ENCODE peak calls at places on chromosomes 5 and 9, in four cellular contexts. T is H9, R is colonic mucosa, N is fibroblast of lung. F is an unnamed sample.

GRCh38 chr5:159765034-159765433 is 151.2 kb upstream of the ADRA1B start:
- DNase-seq in R (no peak), T (no peak), N (peak; percentile 61), F (no peak)

GRCh38 chr5:32709789-32710334 is 1.3 kb upstream of the NPR3 start:
- DNase-seq in T (peak; percentile 81), R (peak; percentile 71), N (peak; percentile 79), F (no peak)

GRCh38 chr5:154143121-154143725 is 47.3 kb upstream of the GALNT10 start:
- DNase-seq in T (no peak), R (no peak), N (peak; percentile 7), F (no peak)

GRCh38 chr5:109136906-109137305 is 272.9 kb downstream of the PJA2 start:
- DNase-seq in R (no peak), N (no peak), T (no peak), F (no peak)

GRCh38 chr9:129550199-129550839 is 70.6 kb downstream of the C9orf50 start:
- DNase-seq in N (peak; percentile 83), R (peak; percentile 65), T (no peak), F (no peak)

GRCh38 chr5:147481857-147482256 is 28.0 kb downstream of the DPYSL3 start:
- DNase-seq in R (no peak), N (peak; percentile 87), T (no peak), F (no peak)

GRCh38 chr5:78204241-78204640 is 90.3 kb downstream of the AP3B1 start:
- DNase-seq in N (no peak), T (no peak), R (no peak), F (no peak)

GRCh38 chr5:40477856-40478546 is 201.7 kb upstream of the PTGER4 start:
- DNase-seq in N (peak; percentile 53), R (no peak), T (no peak), F (no peak)

GRCh38 chr9:113548221-113549041 is 84.9 kb downstream of the RGS3 start:
- DNase-seq in R (no peak), N (peak; percentile 88), T (no peak), F (no peak)

GRCh38 chr9:108844391-108844790 is 11.4 kb downstream of the ACTL7B start:
- DNase-seq in R (no peak), N (no peak), T (no peak), F (no peak)

GRCh38 chr9:2337602-2338001 is 284.0 kb upstream of the VLDLR start:
- DNase-seq in T (no peak), R (no peak), N (no peak), F (no peak)

GRCh38 chr5:164153469-164154172 is 648.2 kb downstream of the MAT2B start:
- DNase-seq in N (peak; percentile 58), T (no peak), R (no peak), F (no peak)

GRCh38 chr5:152142845-152143469 is 218.3 kb upstream of the GLRA1 start:
- DNase-seq in N (peak; percentile 35), R (peak; percentile 31), T (peak; percentile 77), F (peak; percentile 72)

GRCh38 chr9:126327016-126327749 is 554 bp downstream of the MVB12B start:
- DNase-seq in T (peak; percentile 48), N (no peak), R (peak; percentile 28), F (no peak)

GRCh38 chr5:124054564-124054963 is 542.6 kb downstream of the CSNK1G3 start:
- DNase-seq in N (no peak), R (no peak), T (no peak), F (no peak)

GRCh38 chr5:138722518-138722917 is 30.7 kb upstream of the CTNNA1 start:
- DNase-seq in N (no peak), T (peak; percentile 73), R (no peak), F (no peak)

GRCh38 chr9:2093920-2094597 is 78.9 kb downstream of the SMARCA2 start:
- DNase-seq in N (peak; percentile 79), T (peak; percentile 65), R (no peak), F (peak; percentile 20)

GRCh38 chr5:84248013-84248412 is 136.7 kb downstream of the EDIL3 start:
- DNase-seq in T (no peak), N (peak; percentile 65), R (no peak), F (no peak)

GRCh38 chr9:22208846-22209585 is 199.9 kb upstream of the CDKN2B start:
- DNase-seq in R (no peak), T (no peak), N (peak; percentile 83), F (no peak)

GRCh38 chr9:117293199-117294114 is 121.4 kb downstream of the ASTN2 start:
- DNase-seq in R (no peak), N (no peak), T (no peak), F (no peak)

GRCh38 chr5:91049800-91050199 is 333.3 kb downstream of the ARRDC3 start:
- DNase-seq in R (no peak), N (peak; percentile 62), T (no peak), F (no peak)

GRCh38 chr9:21993893-21994525 is at the start of gene CDKN2A:
- DNase-seq in T (peak; percentile 60), N (peak; percentile 62), R (peak; percentile 63), F (no peak)

GRCh38 chr5:19950897-19951296 is 37.1 kb downstream of the CDH18 start:
- DNase-seq in N (peak; percentile 14), T (no peak), R (no peak), F (no peak)

GRCh38 chr5:111685969-111686368 is 71.0 kb downstream of the NREP start:
- DNase-seq in N (no peak), T (peak; percentile 44), R (no peak), F (peak; percentile 35)

GRCh38 chr9:132896906-132897305 is 18.2 kb downstream of the SPACA9 start:
- DNase-seq in N (no peak), T (no peak), R (no peak), F (no peak)

GRCh38 chr9:93642961-93643360 is 66.6 kb downstream of the PHF2 start:
- DNase-seq in R (no peak), N (peak; percentile 81), T (no peak), F (no peak)

GRCh38 chr5:35979694-35980093 is 11.5 kb downstream of the UGT3A1 start:
- DNase-seq in T (no peak), N (no peak), R (no peak), F (no peak)

GRCh38 chr5:3262451-3262850 is 333.2 kb upstream of the IRX1 start:
- DNase-seq in N (no peak), R (no peak), T (no peak), F (no peak)

GRCh38 chr9:90141723-90142122 is 500.9 kb downstream of the DIRAS2 start:
- DNase-seq in N (peak; percentile 7), T (no peak), R (no peak), F (no peak)

GRCh38 chr5:122156724-122157325 is 27.5 kb downstream of the ZNF474 start:
- DNase-seq in T (no peak), N (peak; percentile 58), R (no peak), F (peak; percentile 9)

GRCh38 chr5:9324348-9325056 is 221.4 kb downstream of the SEMA5A start:
- DNase-seq in T (no peak), R (no peak), N (peak; percentile 48), F (no peak)

GRCh38 chr9:5796298-5796697 is 36.6 kb downstream of the ERMP1 start:
- DNase-seq in T (no peak), N (no peak), R (no peak), F (no peak)

GRCh38 chr5:179345429-179346321 is at the start of gene ADAMTS2:
- DNase-seq in T (peak; percentile 72), R (peak; percentile 46), N (no peak), F (no peak)

GRCh38 chr5:129125819-129126218 is 31.3 kb downstream of the ISOC1 start:
- DNase-seq in T (no peak), N (no peak), R (no peak), F (no peak)

GRCh38 chr9:34506623-34507022 is 16.2 kb downstream of the ENHO start:
- DNase-seq in R (no peak), N (no peak), T (no peak), F (no peak)

GRCh38 chr9:34508951-34509350 is 13.8 kb downstream of the ENHO start:
- DNase-seq in R (no peak), N (no peak), T (no peak), F (no peak)

GRCh38 chr9:34507966-34508365 is 14.8 kb downstream of the ENHO start:
- DNase-seq in T (no peak), N (no peak), R (no peak), F (no peak)

GRCh38 chr9:34508463-34508862 is 14.3 kb downstream of the ENHO start:
- DNase-seq in R (no peak), N (no peak), T (no peak), F (no peak)

GRCh38 chr9:34507556-34507955 is 15.2 kb downstream of the ENHO start:
- DNase-seq in N (no peak), R (no peak), T (no peak), F (no peak)
- H3K4me1 ChIP-seq in N (no peaks in the 10 kb centered on the region), R (no peaks in the 10 kb centered on the region), T (peaks cover 7% of the 10 kb centered on the region), F (peaks cover 2% of the 10 kb centered on the region)

GRCh38 chr5:181164076-181164952 is 16.9 kb downstream of the OR2V2 start:
- DNase-seq in N (peak; percentile 41), R (no peak), T (no peak), F (no peak)

GRCh38 chr5:181167814-181168488 is 20.6 kb downstream of the OR2V2 start:
- DNase-seq in N (no peak), R (peak; percentile 44), T (peak; percentile 91), F (no peak)

GRCh38 chr5:181170237-181170830 is 22.9 kb downstream of the OR2V2 start:
- DNase-seq in R (peak; percentile 45), T (peak; percentile 76), N (no peak), F (no peak)

GRCh38 chr5:181168595-181169118 is 21.3 kb downstream of the OR2V2 start:
- DNase-seq in N (no peak), R (no peak), T (no peak), F (no peak)

GRCh38 chr5:181166812-181167733 is 19.7 kb downstream of the OR2V2 start:
- DNase-seq in R (no peak), N (no peak), T (no peak), F (no peak)
- H3K27me3 ChIP-seq in R (peaks cover 39% of the 10 kb centered on the region), N (no peaks in the 10 kb centered on the region), T (peaks cover 10% of the 10 kb centered on the region), F (peaks cover 7% of the 10 kb centered on the region)

DNA sequence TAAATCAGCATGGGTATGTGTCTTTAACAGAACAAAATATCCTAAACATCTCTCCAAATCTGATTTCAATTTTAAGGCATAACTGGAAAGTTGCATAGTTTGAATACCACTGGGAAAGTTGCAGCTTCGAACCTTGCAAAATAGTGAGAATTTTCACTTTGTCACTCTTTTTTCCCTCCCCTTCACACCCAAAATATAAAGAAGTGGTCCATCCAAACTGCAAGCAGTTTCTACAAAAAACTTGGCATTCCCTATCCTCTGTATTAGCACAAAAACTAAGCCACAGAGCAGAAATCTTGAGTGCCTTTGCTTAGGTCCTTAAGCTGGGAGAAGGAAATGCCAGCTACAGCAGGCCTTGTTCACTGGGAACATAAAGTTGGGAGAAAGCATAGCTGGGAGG is 400.4 kb downstream of the EBF1 start:
- DNase-seq in N (no peak), R (no peak), T (no peak), F (no peak)
- H3K4me1 ChIP-seq in N (peaks cover 16% of the 10 kb centered on the region), R (no peaks in the 10 kb centered on the region), T (peaks cover 15% of the 10 kb centered on the region), F (peaks cover 5% of the 10 kb centered on the region)

DNA sequence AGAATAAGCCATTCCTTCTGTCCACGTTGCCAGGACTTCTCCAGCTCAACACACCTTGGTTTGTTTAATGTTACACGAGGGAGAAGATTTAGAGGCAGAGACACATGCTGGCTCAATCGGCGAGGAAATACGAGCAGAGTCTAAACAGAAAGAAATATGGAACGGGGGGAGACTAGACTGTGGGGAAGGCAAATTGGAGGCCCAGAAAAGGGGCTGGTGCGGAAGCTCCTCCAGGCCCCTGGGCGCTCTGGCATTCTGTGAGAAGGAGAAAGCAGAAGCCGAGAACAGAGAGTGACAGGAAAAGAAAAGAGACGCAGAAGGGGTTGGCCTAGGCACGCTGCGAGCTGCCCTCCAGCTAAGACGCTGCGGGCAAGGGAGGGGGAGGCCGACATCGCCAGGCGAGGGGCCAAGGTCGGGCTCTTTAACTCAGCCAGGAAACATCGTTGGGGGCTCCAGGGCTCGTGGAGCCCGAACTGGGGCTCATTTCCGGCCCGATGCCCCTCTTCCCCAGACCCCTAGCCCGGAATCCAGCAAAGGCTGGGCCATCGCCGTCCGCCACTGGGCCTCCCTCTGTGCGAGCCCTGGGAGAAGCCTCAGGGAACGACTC is 3.2 kb upstream of the PAX5 start:
- DNase-seq in T (peak; percentile 61), R (peak; percentile 22), N (no peak), F (no peak)
- H3K27me3 ChIP-seq in T (peaks cover 59% of the 10 kb centered on the region), R (peaks cover 81% of the 10 kb centered on the region), N (peaks cover 89% of the 10 kb centered on the region), F (peaks cover 59% of the 10 kb centered on the region)

F was measured in iPS DF 6.9.